ENCODE peak calls at places on chromosomes 6 and 20, in four cellular contexts. P, A, Z and W are unnamed samples.

GRCh38 chr6:139982652-139983051 is 608.2 kb upstream of the CITED2 start:
- DNase-seq in P (peak), A (peak), Z (peak), W (peak)

GRCh38 chr6:52650946-52651345 is 20.0 kb upstream of the TMEM14A start:
- DNase-seq in P (no peak), A (peak), Z (no peak), W (no peak)

GRCh38 chr6:8057793-8058192 is 6.4 kb downstream of the BLOC1S5 start:
- DNase-seq in P (no peak), A (peak), Z (no peak), W (no peak)

GRCh38 chr6:401239-401993 is 9.9 kb downstream of the IRF4 start:
- DNase-seq in P (no peak), A (no peak), Z (no peak), W (no peak)

GRCh38 chr6:39496951-39497350 is 174.4 kb upstream of the KCNK16 start:
- DNase-seq in P (no peak), A (no peak), Z (no peak), W (no peak)

GRCh38 chr6:150025201-150025917 is at the start of gene RAET1L:
- DNase-seq in P (no peak), A (peak), Z (no peak), W (peak)

GRCh38 chr6:57313711-57314471 is 3.5 kb upstream of the PRIM2 start:
- DNase-seq in P (no peak), A (peak), Z (no peak), W (no peak)

GRCh38 chr6:163460307-163460782 is 45.8 kb downstream of the QKI start:
- DNase-seq in P (peak), A (peak), Z (no peak), W (no peak)

GRCh38 chr6:130322673-130323268 is 43.0 kb upstream of the TMEM200A start:
- DNase-seq in P (peak), A (peak), Z (no peak), W (peak)

GRCh38 chr20:1225729-1226313 is at the start of gene RAD21L1:
- DNase-seq in P (peak), A (peak), Z (peak), W (peak)

GRCh38 chr20:2101057-2101934 is at the start of gene STK35:
- DNase-seq in P (peak), A (no peak), Z (peak), W (peak)

GRCh38 chr6:5552243-5552642 is 290.9 kb downstream of the FARS2 start:
- DNase-seq in P (no peak), A (no peak), Z (no peak), W (no peak)

GRCh38 chr20:30484009-30484748 is 773.3 kb upstream of the DEFB115 start:
- DNase-seq in P (no peak), A (no peak), Z (no peak), W (no peak)

GRCh38 chr6:97081010-97081573 is 156.6 kb downstream of the KLHL32 start:
- DNase-seq in P (no peak), A (no peak), Z (no peak), W (no peak)

GRCh38 chr20:13786143-13786828 is 1.5 kb downstream of the NDUFAF5 start:
- DNase-seq in P (no peak), A (no peak), Z (no peak), W (no peak)

GRCh38 chr6:165726915-165727314 is 63.9 kb upstream of the PDE10A start:
- DNase-seq in P (no peak), A (no peak), Z (no peak), W (no peak)

GRCh38 chr6:68741501-68742343 is 106.6 kb downstream of the ADGRB3 start:
- DNase-seq in P (no peak), A (no peak), Z (no peak), W (no peak)

GRCh38 chr6:144646066-144646800 is 361.1 kb downstream of the UTRN start:
- DNase-seq in P (no peak), A (peak), Z (no peak), W (no peak)

GRCh38 chr20:24720957-24721356 is 228.1 kb upstream of the CST7 start:
- DNase-seq in P (no peak), A (no peak), Z (no peak), W (no peak)

GRCh38 chr6:29626948-29627761 is 5.8 kb downstream of the GABBR1 start:
- DNase-seq in P (peak), A (no peak), Z (no peak), W (no peak)

GRCh38 chr6:94468830-94469229 is 1049.5 kb upstream of the EPHA7 start:
- DNase-seq in P (peak), A (no peak), Z (peak), W (no peak)

GRCh38 chr6:74519172-74519571 is 686.7 kb downstream of the COL12A1 start:
- DNase-seq in P (no peak), A (peak), Z (no peak), W (no peak)

GRCh38 chr20:63488331-63489251 is 10.3 kb downstream of the EEF1A2 start:
- DNase-seq in P (peak), A (no peak), Z (no peak), W (no peak)

GRCh38 chr6:119350202-119351004 is 842 bp upstream of the MAN1A1 start:
- DNase-seq in P (peak), A (peak), Z (no peak), W (peak)

GRCh38 chr6:155528982-155529453 is 73.4 kb upstream of the NOX3 start:
- DNase-seq in P (peak), A (peak), Z (no peak), W (peak)

GRCh38 chr6:41439524-41440418 is 104.4 kb downstream of the NCR2 start:
- DNase-seq in P (peak), A (no peak), Z (no peak), W (no peak)

GRCh38 chr6:2839982-2840793 is 1.5 kb downstream of the SERPINB1 start:
- DNase-seq in P (no peak), A (no peak), Z (no peak), W (peak)

GRCh38 chr6:109297719-109298118 is 84.5 kb downstream of the CD164 start:
- DNase-seq in P (no peak), A (no peak), Z (no peak), W (no peak)

GRCh38 chr6:84581494-84582259 is 182.7 kb downstream of the TBX18 start:
- DNase-seq in P (no peak), A (peak), Z (no peak), W (no peak)

GRCh38 chr6:48101277-48101676 is 9.7 kb downstream of the PTCHD4 start:
- DNase-seq in P (no peak), A (no peak), Z (no peak), W (no peak)

GRCh38 chr6:49693512-49693911 is 19.8 kb downstream of the CRISP2 start:
- DNase-seq in P (no peak), A (no peak), Z (no peak), W (no peak)

GRCh38 chr6:150312395-150312794 is 56.4 kb upstream of the IYD start:
- DNase-seq in P (no peak), A (no peak), Z (no peak), W (no peak)

GRCh38 chr6:167404385-167405049 is 79.6 kb downstream of the TTLL2 start:
- DNase-seq in P (no peak), A (no peak), Z (peak), W (no peak)

GRCh38 chr20:33604084-33604990 is 57.8 kb upstream of the C20orf144 start:
- DNase-seq in P (no peak), A (no peak), Z (no peak), W (no peak)

GRCh38 chr6:24283043-24283985 is 74.5 kb downstream of the DCDC2 start:
- DNase-seq in P (peak), A (peak), Z (peak), W (peak)

GRCh38 chr6:95117236-95117635 is 460.1 kb upstream of the MANEA start:
- DNase-seq in P (no peak), A (no peak), Z (no peak), W (no peak)

GRCh38 chr6:141562181-141562800 is 570.4 kb upstream of the GJE1 start:
- DNase-seq in P (peak), A (no peak), Z (peak), W (peak)

GRCh38 chr6:110475255-110475654 is 1.2 kb downstream of the SLC22A16 start:
- DNase-seq in P (no peak), A (no peak), Z (no peak), W (peak)

GRCh38 chr20:48716086-48716485 is 111.7 kb downstream of the PREX1 start:
- DNase-seq in P (no peak), A (no peak), Z (no peak), W (no peak)

GRCh38 chr20:49813305-49813974 is 812 bp downstream of the SLC9A8 start:
- DNase-seq in P (no peak), A (no peak), Z (no peak), W (no peak)
- H3K23ac ChIP-seq in P (no peak), A (peak), Z (no peak), W (no peak)

DNA sequence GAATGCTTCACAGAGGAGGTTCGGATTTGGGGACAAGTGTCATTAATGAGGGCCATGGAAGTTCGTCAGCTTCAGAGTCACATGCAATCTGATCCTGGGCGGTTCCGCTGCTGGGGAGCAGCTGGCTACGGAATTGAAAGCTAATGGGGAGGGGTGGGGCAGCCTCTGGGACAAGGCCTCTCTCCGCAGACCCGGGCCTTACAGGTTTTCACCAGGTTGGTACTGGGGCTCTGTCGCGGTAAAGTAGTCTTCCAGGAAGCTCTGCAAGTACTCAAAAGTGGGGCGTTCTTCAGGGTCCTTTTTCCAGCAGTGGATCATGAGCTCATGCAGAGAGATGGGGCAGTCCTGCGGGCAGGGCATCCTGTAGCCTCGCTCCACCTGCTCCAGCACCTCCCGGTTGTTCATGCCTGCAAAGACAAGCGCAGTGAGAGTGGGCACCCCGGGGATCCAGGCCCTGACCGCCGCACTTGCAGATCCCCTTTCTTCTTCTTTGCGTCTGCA is 55.9 kb upstream of the TRAF3IP2 start:
- DNase-seq in P (peak), A (no peak), Z (peak), W (no peak)
- H3K4ac ChIP-seq in P (no peak), A (no peak), Z (no peak), W (no peak)

DNA sequence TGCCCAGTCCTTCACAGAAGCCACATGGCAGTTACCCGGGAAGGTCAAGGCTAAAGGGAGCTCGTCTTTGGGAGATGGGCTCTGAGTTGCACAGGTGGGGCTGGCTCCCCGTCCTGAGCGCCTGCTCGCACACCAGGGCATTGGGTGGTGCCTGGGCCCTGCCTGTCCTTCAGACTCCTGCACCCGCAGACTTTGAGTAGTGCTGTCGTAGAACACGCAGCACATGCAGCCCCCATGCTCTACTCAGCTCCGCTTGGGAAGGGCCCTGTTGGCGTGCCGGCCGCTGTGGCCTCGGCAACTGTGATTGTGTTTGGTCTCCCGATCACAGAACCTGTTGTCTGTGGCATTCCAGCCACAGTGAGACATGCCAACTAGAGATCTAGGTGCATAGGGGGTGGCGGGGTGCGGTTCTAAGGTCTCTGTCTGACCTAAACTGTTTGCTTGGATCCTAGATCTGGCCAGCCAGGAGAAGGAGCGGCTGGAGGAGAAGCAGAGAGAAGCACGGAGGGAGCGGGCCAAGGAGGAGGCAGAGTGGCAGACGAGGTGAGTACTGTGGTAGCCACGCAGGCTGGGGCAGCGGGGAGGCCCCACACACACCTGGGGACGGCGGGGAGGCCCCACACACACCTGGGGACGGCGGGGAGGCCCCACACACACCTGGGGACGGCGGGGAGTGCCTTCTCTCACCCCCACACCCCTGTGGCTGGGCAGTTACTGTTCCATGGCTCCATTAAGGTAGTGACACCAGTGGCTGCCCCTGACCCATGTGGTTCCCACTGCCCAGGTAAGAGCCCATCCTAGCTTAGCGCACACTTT is 11.3 kb upstream of the ADRM1 start:
- DNase-seq in P (no peak), A (no peak), Z (no peak), W (no peak)
- H3K23ac ChIP-seq in P (no peak), A (no peak), Z (no peak), W (no peak)

DNA sequence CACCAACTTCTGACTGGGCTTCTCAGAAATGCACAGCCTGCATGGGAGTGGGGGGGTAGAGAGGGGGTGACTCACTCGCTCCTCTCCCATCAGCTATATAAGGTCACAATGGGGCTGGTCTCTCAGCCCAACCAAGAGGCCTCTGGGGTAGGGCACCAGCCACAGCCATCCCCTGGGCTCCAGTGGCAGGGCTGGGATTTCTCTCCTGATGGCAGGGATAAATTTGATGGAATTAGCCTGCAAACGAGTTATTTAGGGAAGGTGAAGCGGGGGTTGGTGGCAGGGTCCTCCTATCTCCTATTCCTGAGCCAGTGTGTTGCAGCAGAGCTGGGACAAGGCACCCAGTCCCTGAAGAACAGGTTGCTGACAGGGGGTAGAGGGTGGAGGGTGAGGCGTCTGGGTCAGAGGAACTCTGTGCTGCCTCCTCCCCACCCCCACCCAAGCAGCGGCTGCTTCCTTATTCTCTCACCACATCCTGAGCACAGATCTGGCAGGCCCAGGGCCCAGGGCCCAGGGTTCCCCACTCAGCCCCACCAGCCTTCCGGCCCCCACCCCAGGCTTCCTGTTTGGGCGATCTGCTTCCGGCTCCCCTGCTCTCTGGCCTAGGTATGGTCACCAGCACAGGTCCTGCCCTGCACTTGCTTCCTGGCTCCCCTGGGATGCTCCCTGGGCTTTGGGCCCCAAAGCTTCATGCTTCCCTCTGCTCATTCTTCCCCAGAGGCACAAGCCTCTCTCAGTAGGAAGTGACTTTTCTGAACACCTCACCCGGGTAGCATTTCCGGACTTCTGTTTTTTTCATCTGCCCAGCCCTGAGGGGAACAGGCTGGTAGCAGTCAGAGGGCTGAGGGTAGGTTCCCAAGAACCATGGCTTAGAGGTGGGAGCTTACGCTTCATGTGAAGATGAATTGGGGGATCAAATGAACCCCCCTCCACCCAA is 4.0 kb downstream of the PPP1R18 start:
- DNase-seq in P (peak), A (peak), Z (peak), W (peak)
- H3K4ac ChIP-seq in P (no peak), A (peak), Z (no peak), W (peak)

DNA sequence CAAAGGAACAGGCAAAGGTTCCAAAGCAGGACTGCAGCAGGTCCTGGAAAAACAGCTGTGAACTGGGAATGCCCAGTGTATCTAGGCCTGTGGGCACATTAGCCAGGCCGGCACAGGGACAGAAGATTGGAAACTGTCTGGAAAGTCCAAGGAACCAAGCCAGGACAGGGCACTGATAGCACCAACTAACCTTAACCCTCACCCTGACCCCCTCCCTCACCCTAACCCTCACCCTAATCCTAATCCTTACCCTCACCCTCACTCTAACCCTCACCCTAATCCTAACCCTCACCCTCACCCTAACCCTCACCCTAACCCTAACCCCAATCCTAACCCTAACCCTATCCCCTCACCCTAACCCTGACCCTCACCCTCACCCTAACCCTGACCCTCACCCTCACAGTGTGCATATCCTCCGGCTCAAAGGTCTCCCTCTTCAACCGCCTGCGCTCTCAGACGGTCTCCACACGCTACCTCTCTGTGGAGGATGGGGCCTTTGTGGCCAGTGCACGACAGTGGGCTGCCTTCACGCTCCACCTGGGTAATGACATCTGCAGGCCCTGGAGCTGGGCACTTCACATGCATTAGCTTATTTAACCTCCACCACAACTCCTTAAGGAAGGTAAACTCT is 5.1 kb upstream of the MATN4 start:
- DNase-seq in P (no peak), A (no peak), Z (no peak), W (no peak)
- H3K23ac ChIP-seq in P (no peak), A (no peak), Z (no peak), W (no peak)

DNA sequence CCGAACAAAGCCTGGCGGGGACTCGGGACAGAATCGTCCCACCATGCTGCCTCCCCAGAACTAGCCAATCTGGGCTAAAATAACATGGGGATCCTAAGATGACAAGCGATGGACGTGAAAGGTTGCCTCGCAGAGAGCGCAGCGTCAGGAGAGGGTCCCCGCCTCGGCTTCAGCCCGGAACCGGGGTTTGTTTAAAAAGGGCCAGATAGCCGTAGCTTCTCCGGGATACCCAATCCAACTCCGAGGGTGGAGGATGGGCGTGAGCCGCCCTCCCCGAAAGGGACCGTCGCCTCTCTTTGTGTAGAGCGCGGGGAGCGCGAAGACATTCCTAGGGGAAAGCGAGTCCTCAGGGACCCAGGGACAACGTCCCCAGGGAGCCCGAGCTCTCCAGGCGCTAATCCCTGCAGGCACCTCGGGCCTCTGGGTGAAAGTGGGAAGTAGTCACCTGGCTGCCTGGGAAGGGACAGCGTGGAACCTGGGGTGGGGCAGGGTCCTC is 640 bp downstream of the CD24 start:
- DNase-seq in P (peak), A (no peak), Z (no peak), W (peak)
- H3K4ac ChIP-seq in P (peak), A (no peak), Z (peak), W (peak)

DNA sequence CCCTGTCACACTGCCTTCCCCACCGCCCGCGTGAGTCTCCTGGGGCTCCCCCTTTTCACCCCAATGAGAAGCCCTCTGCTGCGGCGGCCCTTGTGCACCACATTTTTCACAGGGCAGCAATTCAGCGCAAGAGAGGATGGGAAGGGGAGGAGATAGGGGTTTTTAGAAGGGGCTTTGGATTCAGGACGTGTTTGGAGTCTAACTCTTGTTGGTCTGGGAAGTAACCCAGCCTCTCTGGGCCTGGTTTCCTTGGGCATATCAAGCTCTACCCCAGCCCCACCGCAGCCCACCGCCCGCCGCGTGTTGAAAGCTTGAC is 663 bp upstream of the ARFGEF3 start:
- DNase-seq in P (peak), A (no peak), Z (no peak), W (no peak)
- H3K23ac ChIP-seq in P (no peak), A (no peak), Z (no peak), W (no peak)

GRCh38 chr6:136289327-136289578 is 393 bp downstream of the BCLAF1 start:
- DNase-seq in P (peak), A (peak), Z (peak), W (peak)
- H3K4ac ChIP-seq in P (peak), A (peak), Z (peak), W (peak)

DNA sequence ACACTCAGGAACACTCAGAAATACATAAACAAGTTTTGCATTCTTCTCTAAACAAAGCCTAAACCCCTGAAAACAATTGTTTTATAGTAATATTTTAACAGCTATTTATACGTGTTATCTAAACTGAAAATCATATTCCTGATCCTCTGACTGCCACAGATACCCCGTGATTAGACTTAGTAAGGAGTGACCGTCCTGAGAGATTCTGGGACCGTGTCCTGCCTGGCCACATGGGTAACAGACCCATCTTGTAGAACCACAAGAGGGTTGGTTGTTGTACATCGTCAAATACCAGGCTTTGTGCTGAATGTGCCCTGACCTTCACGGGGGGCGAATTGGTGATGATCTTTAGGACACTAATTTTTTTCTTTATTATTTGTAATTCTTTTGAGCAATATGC is 214.4 kb downstream of the TMEM242 start:
- DNase-seq in P (no peak), A (no peak), Z (no peak), W (no peak)
- H3K23ac ChIP-seq in P (no peak), A (peak), Z (no peak), W (no peak)